ENCODE peak calls at places on chromosomes 13 and 19, in seven cellular contexts. K is transverse colon; U is heart left ventricle; I is CD4-positive, alpha-beta memory T cell; V is left ventricle myocardium inferior; L is HCT116; X is testis. P is an unnamed sample. For H3K4me1, the result is how much of the 10 kb centered on the place peaks cover.

GRCh38 chr13:78657699-78658629 is 991 bp downstream of the OBI1 start:
- DNase-seq in K (no peak), V (no peak), L (no peak), X (no peak), I (no peak), U (no peak), P (no peak)

GRCh38 chr13:37138169-37138568 is 32.7 kb upstream of the CSNK1A1L start:
- DNase-seq in U (no peak), L (peak), V (no peak), X (no peak), K (no peak), I (no peak), P (no peak)

GRCh38 chr13:95438297-95438696 is 114.2 kb upstream of the CLDN10 start:
- DNase-seq in L (no peak), V (no peak), U (no peak), I (no peak), K (no peak), X (no peak), P (no peak)

GRCh38 chr19:1058112-1058511 is 8.9 kb upstream of the ARHGAP45 start:
- DNase-seq in L (no peak), I (no peak), K (no peak), U (no peak), V (no peak), X (no peak), P (no peak)

GRCh38 chr13:110330491-110331001 is 23.5 kb downstream of the COL4A2 start:
- DNase-seq in L (no peak), U (no peak), I (no peak), K (no peak), V (no peak), X (no peak), P (no peak)

GRCh38 chr13:93290503-93290902 is 63.9 kb downstream of the GPC6 start:
- DNase-seq in V (no peak), K (no peak), U (no peak), X (no peak), L (no peak), I (no peak), P (no peak)

GRCh38 chr19:39679056-39679790 is 23.5 kb downstream of the LGALS16 start:
- DNase-seq in V (no peak), U (no peak), X (no peak), K (no peak), L (no peak), I (no peak), P (no peak)

GRCh38 chr19:13883665-13884064 is 6.7 kb downstream of the NANOS3 start:
- DNase-seq in L (no peak), U (no peak), V (no peak), I (no peak), K (no peak), X (no peak), P (no peak)

GRCh38 chr13:42883771-42884170 is 102.4 kb downstream of the FAM216B start:
- DNase-seq in L (peak), K (peak), I (no peak), U (peak), X (peak), V (no peak), P (no peak)

GRCh38 chr13:43229506-43229905 is 206.1 kb downstream of the DNAJC15 start:
- DNase-seq in X (no peak), U (no peak), V (no peak), L (no peak), I (no peak), K (no peak), P (no peak)

GRCh38 chr13:70162141-70162540 is 53.9 kb upstream of the KLHL1 start:
- DNase-seq in U (no peak), I (no peak), X (no peak), K (no peak), V (no peak), L (no peak), P (no peak)

GRCh38 chr13:26949701-26950345 is 189.2 kb upstream of the GPR12 start:
- DNase-seq in K (peak), V (no peak), U (no peak), I (no peak), X (no peak), L (no peak), P (no peak)

GRCh38 chr13:26951581-26952177 is 191.1 kb upstream of the GPR12 start:
- DNase-seq in K (peak), V (no peak), L (no peak), I (no peak), X (peak), U (no peak), P (no peak)

GRCh38 chr13:26952551-26953138 is 192.1 kb upstream of the GPR12 start:
- DNase-seq in V (no peak), L (no peak), K (no peak), U (no peak), X (no peak), I (no peak), P (no peak)

GRCh38 chr13:26950968-26951367 is 190.4 kb upstream of the GPR12 start:
- DNase-seq in I (no peak), K (peak), L (no peak), X (no peak), V (no peak), U (no peak), P (no peak)

GRCh38 chr13:26950546-26950945 is 190.0 kb upstream of the GPR12 start:
- DNase-seq in X (no peak), V (no peak), I (no peak), U (no peak), L (no peak), K (peak), P (no peak)
- H3K4me1 ChIP-seq in X (under half), V (under half), I (under half), U (under half), L (under half), K (under half), P (under half)

GRCh38 chr13:71864981-71865857 is 1.8 kb downstream of the DACH1 start:
- DNase-seq in X (peak), K (peak), I (no peak), L (no peak), V (peak), U (peak), P (peak)

GRCh38 chr13:71867101-71867814 is at the start of gene DACH1:
- DNase-seq in K (peak), L (no peak), X (peak), U (peak), V (peak), I (no peak), P (no peak)

GRCh38 chr13:71866173-71867091 is 572 bp downstream of the DACH1 start:
- DNase-seq in X (no peak), K (peak), V (peak), I (no peak), U (peak), L (no peak), P (peak)

GRCh38 chr13:71864094-71864980 is 2.7 kb downstream of the DACH1 start:
- DNase-seq in L (no peak), V (peak), U (peak), I (no peak), K (peak), X (peak), P (peak)

GRCh38 chr13:71865858-71866172 is 1.2 kb downstream of the DACH1 start:
- DNase-seq in K (peak), V (peak), X (no peak), L (no peak), U (peak), I (no peak), P (no peak)
- H3K4me3 ChIP-seq in K (peak), V (peak), X (peak), L (no peak), U (peak), I (no peak), P (peak)

GRCh38 chr13:50282016-50282415 is 266.8 kb downstream of the KCNRG start:
- DNase-seq in U (no peak), K (no peak), I (no peak), V (no peak), L (no peak), X (no peak), P (no peak)

GRCh38 chr13:50285283-50285682 is 270.0 kb downstream of the KCNRG start:
- DNase-seq in I (no peak), V (no peak), L (no peak), K (no peak), U (no peak), X (no peak), P (no peak)

GRCh38 chr13:50283017-50283416 is 267.8 kb downstream of the KCNRG start:
- DNase-seq in U (no peak), I (no peak), X (no peak), L (no peak), V (no peak), K (no peak), P (no peak)

GRCh38 chr13:50286376-50286775 is 271.1 kb downstream of the KCNRG start:
- DNase-seq in L (no peak), U (no peak), X (no peak), V (no peak), K (no peak), I (no peak), P (no peak)

DNA sequence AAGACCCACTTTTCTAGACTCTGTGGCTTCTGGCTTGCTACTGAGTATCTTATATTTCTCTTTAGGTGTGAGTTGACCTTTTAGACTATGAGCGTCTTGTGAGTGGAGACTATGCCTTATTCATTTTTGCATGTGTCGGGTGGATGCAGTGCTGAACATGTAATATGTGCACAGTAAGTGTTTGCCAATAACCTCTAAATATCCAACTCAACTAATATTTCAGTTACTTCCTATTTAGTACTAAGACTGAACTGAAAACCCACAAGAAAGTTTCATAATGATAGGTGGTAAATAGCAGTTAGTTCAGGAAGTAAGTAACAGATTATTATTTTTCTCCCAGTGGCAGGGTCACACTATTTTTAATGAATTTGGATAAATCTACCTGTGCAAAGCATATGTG is 269.3 kb downstream of the KCNRG start:
- DNase-seq in K (no peak), X (no peak), U (no peak), I (no peak), L (no peak), V (no peak), P (no peak)
- H3K4me1 ChIP-seq in K (under half), X (under half), U (under half), I (under half), L (under half), V (under half), P (under half)

DNA sequence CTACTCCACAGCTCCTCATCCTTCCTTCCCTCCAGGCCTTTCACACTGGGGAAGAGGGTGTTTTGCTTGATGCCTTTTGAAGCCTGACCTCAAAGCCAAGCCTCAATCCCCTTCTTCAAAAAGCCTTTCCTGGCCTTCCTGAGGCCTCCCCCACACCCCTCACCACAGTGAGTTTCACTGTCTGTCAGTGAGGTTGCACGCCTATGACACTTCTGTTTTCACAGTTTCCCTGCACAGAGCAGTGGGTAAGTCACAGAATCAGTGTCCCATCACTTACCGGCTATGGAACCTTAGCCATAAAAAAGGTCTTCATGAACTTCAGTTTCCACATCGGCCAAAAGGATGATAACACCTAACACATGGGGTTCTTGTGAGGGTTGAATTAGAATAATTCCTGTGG is 371.4 kb downstream of the UQCRFS1 start:
- DNase-seq in L (no peak), K (no peak), U (no peak), X (no peak), I (no peak), V (no peak), P (no peak)
- H3K4me3 ChIP-seq in L (no peak), K (no peak), U (no peak), X (no peak), I (no peak), V (no peak), P (no peak)

DNA sequence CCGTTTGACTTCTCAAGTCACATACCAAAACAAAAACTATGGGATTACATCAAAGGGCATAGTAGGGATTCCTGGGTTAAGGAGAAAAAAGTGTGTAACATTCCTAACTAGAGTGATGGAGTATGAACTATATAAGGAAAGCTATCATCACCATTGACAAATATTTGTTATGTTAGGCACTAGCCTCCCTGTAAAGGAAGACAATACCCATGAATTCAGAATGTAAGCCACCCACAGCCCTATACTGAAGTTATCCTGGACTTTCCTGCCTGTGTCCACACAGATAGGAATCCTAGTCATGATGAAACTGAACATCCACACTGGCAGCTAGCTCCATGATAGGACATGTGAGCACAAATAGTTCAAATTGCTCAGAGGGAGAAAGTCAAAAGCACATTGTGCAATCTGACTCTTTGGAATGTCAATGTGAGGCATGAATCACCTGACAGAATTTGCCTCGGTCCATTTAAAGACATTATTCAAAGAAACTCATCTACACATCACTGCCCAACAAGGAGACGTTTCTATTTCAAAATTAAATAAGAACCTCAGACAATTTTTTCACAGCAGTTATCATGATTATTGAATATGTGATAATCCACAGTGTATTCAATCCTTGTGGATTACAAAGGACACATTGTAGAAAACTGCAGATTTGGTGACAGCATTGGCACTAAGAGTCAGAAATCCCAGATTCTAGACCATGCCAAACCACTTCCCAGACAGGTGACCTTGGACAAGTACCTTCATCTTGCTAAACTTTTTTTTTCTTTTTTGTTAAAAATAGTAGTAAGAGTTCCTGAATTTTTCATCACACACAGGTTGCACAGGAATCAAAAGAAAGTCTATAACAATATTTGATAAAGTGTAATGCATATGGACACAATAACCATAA is 529.3 kb downstream of the IRS2 start:
- DNase-seq in L (peak), I (no peak), V (no peak), X (no peak), U (no peak), K (no peak), P (no peak)
- H3K4me1 ChIP-seq in L (under half), I (under half), V (under half), X (under half), U (under half), K (under half), P (under half)

GRCh38 chr19:34731964-34732363 is 2.1 kb upstream of the ZNF181 start:
- DNase-seq in L (no peak), X (no peak), K (no peak), V (no peak), U (no peak), I (no peak), P (no peak)

GRCh38 chr19:34733826-34734600 is at the start of gene ZNF181:
- DNase-seq in I (peak), U (peak), V (peak), X (peak), L (peak), K (peak), P (peak)

GRCh38 chr19:34733266-34733825 is 697 bp upstream of the ZNF181 start:
- DNase-seq in U (peak), V (peak), K (no peak), X (peak), I (peak), L (no peak), P (no peak)

GRCh38 chr19:34732548-34733255 is 1.3 kb upstream of the ZNF181 start:
- DNase-seq in I (no peak), X (no peak), L (no peak), U (no peak), K (peak), V (no peak), P (no peak)

GRCh38 chr19:34734601-34735103 is 609 bp downstream of the ZNF181 start:
- DNase-seq in K (peak), X (no peak), I (no peak), L (no peak), U (no peak), V (no peak), P (no peak)
- H3K4me3 ChIP-seq in K (peak), X (peak), I (peak), L (peak), U (peak), V (peak), P (peak)

GRCh38 chr19:6774821-6775707 is 2.6 kb downstream of the VAV1 start:
- DNase-seq in I (no peak), U (no peak), K (no peak), V (no peak), X (no peak), L (no peak), P (no peak)
- H3K4me1 ChIP-seq in I (half or more), U (under half), K (under half), V (under half), X (under half), L (under half), P (under half)

P was measured in naive thymus-derived CD4-positive, alpha-beta T cell.